ENCODE peak calls at places on chromosomes 6 and 20, in four cellular contexts. One of them, this sample, is unnamed.

GRCh38 chr6:100057941-100058340 is 63.9 kb upstream of the MCHR2 start:
- DNase-seq in activated naive CD4-positive, alpha-beta T cell treated with Interleukin-2 at 50 U/mL for 16 hours: no peak
- DNase-seq in AG10803: no peak
- DNase-seq in HT1080: peak; percentile 12
- DNase-seq in this sample: no peak

GRCh38 chr6:6220718-6221117 is 99.7 kb downstream of the F13A1 start:
- DNase-seq in AG10803: no peak
- DNase-seq in activated naive CD4-positive, alpha-beta T cell treated with Interleukin-2 at 50 U/mL for 16 hours: no peak
- DNase-seq in HT1080: no peak
- DNase-seq in this sample: peak; percentile 25

GRCh38 chr6:142165227-142165626 is 18.2 kb downstream of the VTA1 start:
- DNase-seq in activated naive CD4-positive, alpha-beta T cell treated with Interleukin-2 at 50 U/mL for 16 hours: no peak
- DNase-seq in AG10803: no peak
- DNase-seq in HT1080: no peak
- DNase-seq in this sample: no peak

GRCh38 chr20:58039569-58040092 is 188.8 kb downstream of the ANKRD60 start:
- DNase-seq in HT1080: no peak
- DNase-seq in activated naive CD4-positive, alpha-beta T cell treated with Interleukin-2 at 50 U/mL for 16 hours: no peak
- DNase-seq in AG10803: no peak
- DNase-seq in this sample: no peak

GRCh38 chr20:6466065-6466810 is 301.2 kb upstream of the BMP2 start:
- DNase-seq in AG10803: no peak
- DNase-seq in HT1080: no peak
- DNase-seq in activated naive CD4-positive, alpha-beta T cell treated with Interleukin-2 at 50 U/mL for 16 hours: no peak
- DNase-seq in this sample: no peak

GRCh38 chr6:37170273-37171140 is 555 bp downstream of the PIM1 start:
- DNase-seq in activated naive CD4-positive, alpha-beta T cell treated with Interleukin-2 at 50 U/mL for 16 hours: peak; percentile 58
- DNase-seq in AG10803: peak; percentile 42
- DNase-seq in HT1080: peak; percentile 46
- DNase-seq in this sample: peak; percentile 64

GRCh38 chr20:48897298-48898044 is 24.0 kb upstream of the ARFGEF2 start:
- DNase-seq in HT1080: peak; percentile 93
- DNase-seq in AG10803: peak; percentile 80
- DNase-seq in activated naive CD4-positive, alpha-beta T cell treated with Interleukin-2 at 50 U/mL for 16 hours: no peak
- DNase-seq in this sample: no peak

GRCh38 chr6:96836579-96837137 is 619 bp downstream of the GPR63 start:
- DNase-seq in HT1080: peak; percentile 28
- DNase-seq in AG10803: no peak
- DNase-seq in activated naive CD4-positive, alpha-beta T cell treated with Interleukin-2 at 50 U/mL for 16 hours: no peak
- DNase-seq in this sample: no peak

GRCh38 chr6:151014404-151015150 is 149.1 kb downstream of the MTHFD1L start:
- DNase-seq in activated naive CD4-positive, alpha-beta T cell treated with Interleukin-2 at 50 U/mL for 16 hours: peak; percentile 58
- DNase-seq in HT1080: peak; percentile 66
- DNase-seq in AG10803: peak; percentile 49
- DNase-seq in this sample: peak; percentile 74

GRCh38 chr6:71194730-71195129 is 93.9 kb upstream of the OGFRL1 start:
- DNase-seq in activated naive CD4-positive, alpha-beta T cell treated with Interleukin-2 at 50 U/mL for 16 hours: no peak
- DNase-seq in HT1080: peak; percentile 54
- DNase-seq in AG10803: peak; percentile 89
- DNase-seq in this sample: no peak

GRCh38 chr20:62197801-62198200 is 15.0 kb downstream of the MTG2 start:
- DNase-seq in activated naive CD4-positive, alpha-beta T cell treated with Interleukin-2 at 50 U/mL for 16 hours: no peak
- DNase-seq in HT1080: no peak
- DNase-seq in AG10803: no peak
- DNase-seq in this sample: no peak

GRCh38 chr6:71510057-71510713 is 221.6 kb downstream of the OGFRL1 start:
- DNase-seq in AG10803: peak; percentile 80
- DNase-seq in HT1080: peak; percentile 75
- DNase-seq in activated naive CD4-positive, alpha-beta T cell treated with Interleukin-2 at 50 U/mL for 16 hours: no peak
- DNase-seq in this sample: peak; percentile 78

GRCh38 chr20:51955756-51956155 is 153.4 kb upstream of the SALL4 start:
- DNase-seq in HT1080: no peak
- DNase-seq in AG10803: peak; percentile 70
- DNase-seq in activated naive CD4-positive, alpha-beta T cell treated with Interleukin-2 at 50 U/mL for 16 hours: no peak
- DNase-seq in this sample: no peak

GRCh38 chr20:760751-761417 is 7.4 kb downstream of the SLC52A3 start:
- DNase-seq in activated naive CD4-positive, alpha-beta T cell treated with Interleukin-2 at 50 U/mL for 16 hours: peak; percentile 12
- DNase-seq in AG10803: no peak
- DNase-seq in HT1080: no peak
- DNase-seq in this sample: peak; percentile 63

GRCh38 chr6:38876470-38876869 is 161.4 kb downstream of the DNAH8 start:
- DNase-seq in HT1080: peak; percentile 31
- DNase-seq in AG10803: no peak
- DNase-seq in activated naive CD4-positive, alpha-beta T cell treated with Interleukin-2 at 50 U/mL for 16 hours: peak; percentile 45
- DNase-seq in this sample: no peak

GRCh38 chr6:30613251-30614043 is 3.6 kb downstream of the PPP1R10 start:
- DNase-seq in HT1080: peak; percentile 57
- DNase-seq in AG10803: no peak
- DNase-seq in activated naive CD4-positive, alpha-beta T cell treated with Interleukin-2 at 50 U/mL for 16 hours: no peak
- DNase-seq in this sample: no peak

GRCh38 chr6:47663462-47664216 is 34.7 kb upstream of the ADGRF4 start:
- DNase-seq in AG10803: no peak
- DNase-seq in HT1080: no peak
- DNase-seq in activated naive CD4-positive, alpha-beta T cell treated with Interleukin-2 at 50 U/mL for 16 hours: no peak
- DNase-seq in this sample: no peak

GRCh38 chr20:48629069-48629959 is 198.5 kb downstream of the PREX1 start:
- DNase-seq in activated naive CD4-positive, alpha-beta T cell treated with Interleukin-2 at 50 U/mL for 16 hours: no peak
- DNase-seq in HT1080: no peak
- DNase-seq in AG10803: no peak
- DNase-seq in this sample: peak; percentile 19

GRCh38 chr6:35083507-35083906 is 57.6 kb downstream of the TCP11 start:
- DNase-seq in AG10803: no peak
- DNase-seq in activated naive CD4-positive, alpha-beta T cell treated with Interleukin-2 at 50 U/mL for 16 hours: no peak
- DNase-seq in HT1080: no peak
- DNase-seq in this sample: no peak

GRCh38 chr6:43930440-43931154 is 160.6 kb downstream of the VEGFA start:
- DNase-seq in activated naive CD4-positive, alpha-beta T cell treated with Interleukin-2 at 50 U/mL for 16 hours: no peak
- DNase-seq in HT1080: no peak
- DNase-seq in AG10803: no peak
- DNase-seq in this sample: no peak

GRCh38 chr6:133242761-133243590 is 1.8 kb downstream of the EYA4 start:
- DNase-seq in activated naive CD4-positive, alpha-beta T cell treated with Interleukin-2 at 50 U/mL for 16 hours: no peak
- DNase-seq in HT1080: peak; percentile 61
- DNase-seq in AG10803: no peak
- DNase-seq in this sample: peak; percentile 21

GRCh38 chr20:34771680-34772081 is 53.8 kb downstream of the NCOA6 start:
- DNase-seq in activated naive CD4-positive, alpha-beta T cell treated with Interleukin-2 at 50 U/mL for 16 hours: no peak
- DNase-seq in HT1080: no peak
- DNase-seq in AG10803: peak; percentile 46
- DNase-seq in this sample: no peak

GRCh38 chr20:32507998-32508774 is 76.9 kb downstream of the NOL4L start:
- DNase-seq in HT1080: no peak
- DNase-seq in activated naive CD4-positive, alpha-beta T cell treated with Interleukin-2 at 50 U/mL for 16 hours: no peak
- DNase-seq in AG10803: no peak
- DNase-seq in this sample: no peak

GRCh38 chr6:45436544-45437440 is 59.1 kb upstream of the SUPT3H start:
- DNase-seq in AG10803: peak; percentile 67
- DNase-seq in activated naive CD4-positive, alpha-beta T cell treated with Interleukin-2 at 50 U/mL for 16 hours: peak; percentile 47
- DNase-seq in HT1080: peak; percentile 76
- DNase-seq in this sample: no peak

GRCh38 chr20:35947489-35947888 is 6.8 kb downstream of the SCAND1 start:
- DNase-seq in AG10803: peak; percentile 8
- DNase-seq in HT1080: peak; percentile 34
- DNase-seq in activated naive CD4-positive, alpha-beta T cell treated with Interleukin-2 at 50 U/mL for 16 hours: peak; percentile 7
- DNase-seq in this sample: peak; percentile 70

GRCh38 chr6:3237761-3238662 is 10.6 kb upstream of the TUBB2B start:
- DNase-seq in activated naive CD4-positive, alpha-beta T cell treated with Interleukin-2 at 50 U/mL for 16 hours: no peak
- DNase-seq in HT1080: no peak
- DNase-seq in AG10803: peak; percentile 26
- DNase-seq in this sample: peak; percentile 26

GRCh38 chr6:116266803-116267202 is 12.9 kb downstream of the TSPYL1 start:
- DNase-seq in HT1080: peak; percentile 43
- DNase-seq in AG10803: no peak
- DNase-seq in activated naive CD4-positive, alpha-beta T cell treated with Interleukin-2 at 50 U/mL for 16 hours: no peak
- DNase-seq in this sample: no peak

GRCh38 chr6:142478117-142478516 is 176.3 kb downstream of the ADGRG6 start:
- DNase-seq in activated naive CD4-positive, alpha-beta T cell treated with Interleukin-2 at 50 U/mL for 16 hours: no peak
- DNase-seq in AG10803: peak; percentile 45
- DNase-seq in HT1080: peak; percentile 81
- DNase-seq in this sample: peak; percentile 63

GRCh38 chr20:15889073-15889923 is 684.0 kb downstream of the KIF16B start:
- DNase-seq in HT1080: no peak
- DNase-seq in activated naive CD4-positive, alpha-beta T cell treated with Interleukin-2 at 50 U/mL for 16 hours: no peak
- DNase-seq in AG10803: no peak
- DNase-seq in this sample: no peak